ENCODE peak calls at places on chromosome 17, in nine cellular contexts. F is GM23338; C is activated naive CD4-positive, alpha-beta T cell treated with anti-CD3 and anti-CD28 coated beads, Interleukin-2, amount 50 U/mL, for 16 hours; X is fibroblast of lung; D is RCC 7860; E is mucosa of descending colon; A is adrenal gland; Q is WTC11; Z is body of pancreas. S is an unnamed sample.

GRCh38 chr17:49817993-49818392 is 29.5 kb downstream of the KAT7 start:
- DNase-seq in F (no peak), C (peak), X (no peak), D (no peak), E (no peak), A (no peak), Q (no peak), Z (no peak), S (no peak)

GRCh38 chr17:10270258-10270657 is 71.9 kb upstream of the GAS7 start:
- DNase-seq in F (no peak), C (no peak), X (no peak), D (no peak), E (no peak), A (no peak), Q (no peak), Z (no peak), S (no peak)

GRCh38 chr17:50272711-50273653 is 1.3 kb upstream of the TMEM92 start:
- DNase-seq in F (peak), C (peak), X (peak), D (no peak), E (peak), A (no peak), Q (peak), Z (peak), S (peak)

GRCh38 chr17:27293359-27293897 is 486 bp upstream of the WSB1 start:
- DNase-seq in F (no peak), C (no peak), X (no peak), D (no peak), E (peak), A (peak), Q (no peak), Z (peak), S (no peak)

GRCh38 chr17:76501018-76501826 is at the start of gene RHBDF2:
- DNase-seq in F (peak), C (peak), X (peak), D (peak), E (peak), A (peak), Q (peak), Z (peak), S (peak)

GRCh38 chr17:44884941-44885340 is 14.3 kb downstream of the EFTUD2 start:
- DNase-seq in F (no peak), C (no peak), X (no peak), D (no peak), E (no peak), A (no peak), Q (no peak), Z (no peak), S (no peak)

GRCh38 chr17:15398736-15399331 is 57.4 kb upstream of the TEKT3 start:
- DNase-seq in F (no peak), C (no peak), X (peak), D (peak), E (no peak), A (peak), Q (no peak), Z (no peak), S (no peak)

GRCh38 chr17:57315061-57315851 is 58.9 kb downstream of the MSI2 start:
- DNase-seq in F (no peak), C (no peak), X (no peak), D (no peak), E (no peak), A (no peak), Q (no peak), Z (no peak), S (no peak)

GRCh38 chr17:78889525-78889924 is 13.5 kb downstream of the CEP295NL start:
- DNase-seq in F (no peak), C (no peak), X (no peak), D (no peak), E (no peak), A (no peak), Q (no peak), Z (no peak), S (no peak)

GRCh38 chr17:32525116-32525515 is 38.3 kb downstream of the CDK5R1 start:
- DNase-seq in F (no peak), C (no peak), X (peak), D (peak), E (no peak), A (no peak), Q (no peak), Z (no peak), S (no peak)

GRCh38 chr17:77476920-77477805 is 336.4 kb downstream of the SEC14L1 start:
- DNase-seq in F (no peak), C (no peak), X (peak), D (peak), E (no peak), A (peak), Q (no peak), Z (no peak), S (no peak)

GRCh38 chr17:73592079-73592415 is 52.2 kb downstream of the SDK2 start:
- DNase-seq in F (no peak), C (peak), X (no peak), D (no peak), E (no peak), A (no peak), Q (no peak), Z (no peak), S (no peak)

GRCh38 chr17:78446833-78447232 is 68.4 kb downstream of the PGS1 start:
- DNase-seq in F (no peak), C (no peak), X (no peak), D (no peak), E (no peak), A (no peak), Q (no peak), Z (no peak), S (no peak)

GRCh38 chr17:45394913-45395568 is 37.6 kb downstream of the ARHGAP27 start:
- DNase-seq in F (peak), C (peak), X (peak), D (peak), E (peak), A (peak), Q (peak), Z (peak), S (peak)